ENCODE peak calls at places on chromosomes 16 and 17, in four cellular contexts. One of them, this sample, is unnamed.
A peak's percentile ranks its signal among the peaks of the same experiment; 100 is the strongest.

GRCh38 chr17:34151081-34151480 is 104.0 kb upstream of the CCL2 start:
- DNase-seq in fibroblast of the conjunctiva: no peak
- DNase-seq in left ventricle myocardium inferior: no peak
- DNase-seq in A172: no peak
- DNase-seq in this sample: no peak

GRCh38 chr16:71339481-71340171 is 18.9 kb upstream of the CALB2 start:
- DNase-seq in fibroblast of the conjunctiva: no peak
- DNase-seq in left ventricle myocardium inferior: no peak
- DNase-seq in A172: no peak
- DNase-seq in this sample: peak; percentile 84

GRCh38 chr17:30226878-30227277 is 8.6 kb downstream of the SLC6A4 start:
- DNase-seq in fibroblast of the conjunctiva: no peak
- DNase-seq in A172: no peak
- DNase-seq in left ventricle myocardium inferior: no peak
- DNase-seq in this sample: no peak

GRCh38 chr16:14013571-14014283 is 57.4 kb upstream of the MRTFB start:
- DNase-seq in A172: no peak
- DNase-seq in left ventricle myocardium inferior: no peak
- DNase-seq in fibroblast of the conjunctiva: peak; percentile 96
- DNase-seq in this sample: no peak

GRCh38 chr17:15083225-15083624 is 181.9 kb downstream of the PMP22 start:
- DNase-seq in fibroblast of the conjunctiva: no peak
- DNase-seq in A172: no peak
- DNase-seq in left ventricle myocardium inferior: peak; percentile 19
- DNase-seq in this sample: no peak

GRCh38 chr17:15981646-15982580 is 17.6 kb downstream of the ZSWIM7 start:
- DNase-seq in fibroblast of the conjunctiva: no peak
- DNase-seq in left ventricle myocardium inferior: no peak
- DNase-seq in A172: no peak
- DNase-seq in this sample: no peak

GRCh38 chr16:56282455-56282854 is 91.2 kb downstream of the GNAO1 start:
- DNase-seq in fibroblast of the conjunctiva: no peak
- DNase-seq in A172: no peak
- DNase-seq in left ventricle myocardium inferior: no peak
- DNase-seq in this sample: no peak

GRCh38 chr16:49464093-49464492 is 90.5 kb downstream of the C16orf78 start:
- DNase-seq in fibroblast of the conjunctiva: no peak
- DNase-seq in left ventricle myocardium inferior: no peak
- DNase-seq in A172: no peak
- DNase-seq in this sample: no peak

GRCh38 chr16:27286446-27286845 is 17.9 kb upstream of the NSMCE1 start:
- DNase-seq in left ventricle myocardium inferior: no peak
- DNase-seq in A172: peak; percentile 96
- DNase-seq in fibroblast of the conjunctiva: peak; percentile 67
- DNase-seq in this sample: peak; percentile 71

GRCh38 chr17:82322526-82323453 is 5.4 kb upstream of the CD7 start:
- DNase-seq in A172: no peak
- DNase-seq in fibroblast of the conjunctiva: no peak
- DNase-seq in left ventricle myocardium inferior: no peak
- DNase-seq in this sample: no peak

GRCh38 chr16:1563786-1564185 is 30.3 kb downstream of the TMEM204 start:
- DNase-seq in fibroblast of the conjunctiva: no peak
- DNase-seq in left ventricle myocardium inferior: no peak
- DNase-seq in A172: no peak
- DNase-seq in this sample: no peak

GRCh38 chr16:23408242-23409201 is 44.5 kb downstream of the COG7 start:
- DNase-seq in fibroblast of the conjunctiva: no peak
- DNase-seq in left ventricle myocardium inferior: peak; percentile 49
- DNase-seq in A172: peak; percentile 55
- DNase-seq in this sample: no peak

GRCh38 chr17:65783845-65784334 is 222.4 kb upstream of the AXIN2 start:
- DNase-seq in left ventricle myocardium inferior: no peak
- DNase-seq in A172: peak; percentile 80
- DNase-seq in fibroblast of the conjunctiva: peak; percentile 73
- DNase-seq in this sample: peak; percentile 29

GRCh38 chr16:24721830-24722238 is 7.6 kb upstream of the TNRC6A start:
- DNase-seq in left ventricle myocardium inferior: no peak
- DNase-seq in A172: peak; percentile 80
- DNase-seq in fibroblast of the conjunctiva: no peak
- DNase-seq in this sample: peak; percentile 77

GRCh38 chr17:68290955-68291835 is at the start of the genes ARSG and SLC16A6:
- DNase-seq in A172: peak; percentile 49
- DNase-seq in left ventricle myocardium inferior: peak; percentile 36
- DNase-seq in fibroblast of the conjunctiva: no peak
- DNase-seq in this sample: no peak

GRCh38 chr17:19426631-19427030 is 15.6 kb downstream of the RNF112 start:
- DNase-seq in fibroblast of the conjunctiva: no peak
- DNase-seq in A172: no peak
- DNase-seq in left ventricle myocardium inferior: no peak
- DNase-seq in this sample: no peak

GRCh38 chr16:29974291-29975133 is 844 bp downstream of the TAOK2 start:
- DNase-seq in A172: no peak
- DNase-seq in left ventricle myocardium inferior: no peak
- DNase-seq in fibroblast of the conjunctiva: no peak
- DNase-seq in this sample: no peak

GRCh38 chr17:50354198-50354597 is 8.3 kb downstream of the XYLT2 start:
- DNase-seq in left ventricle myocardium inferior: no peak
- DNase-seq in fibroblast of the conjunctiva: no peak
- DNase-seq in A172: no peak
- DNase-seq in this sample: no peak

GRCh38 chr16:154223-155030 is 2.0 kb downstream of the HBZ start:
- DNase-seq in fibroblast of the conjunctiva: no peak
- DNase-seq in left ventricle myocardium inferior: no peak
- DNase-seq in A172: no peak
- DNase-seq in this sample: no peak

This sample was measured in epithelial cell of prostate.